ENCODE peak calls at places on chromosomes 13 and 19, in four cellular contexts. G, W, B and R are unnamed samples.

GRCh38 chr13:67574320-67575233 is 344.4 kb upstream of the PCDH9 start:
- DNase-seq in G (no peak), B (no peak), W (no peak), R (no peak)

GRCh38 chr13:40666058-40666904 is at the start of gene FOXO1:
- DNase-seq in W (peak), B (peak), G (peak), R (peak)

GRCh38 chr19:19745496-19746285 is 12.8 kb upstream of the ZNF14 start:
- DNase-seq in B (no peak), G (no peak), W (no peak), R (no peak)

GRCh38 chr19:13644648-13645047 is 119.7 kb upstream of the MRI1 start:
- DNase-seq in G (no peak), B (no peak), W (no peak), R (no peak)

GRCh38 chr19:16912780-16913179 is 24.0 kb downstream of the F2RL3 start:
- DNase-seq in W (no peak), B (no peak), G (no peak), R (no peak)

GRCh38 chr13:100403675-100404074 is 184.9 kb downstream of the GGACT start:
- DNase-seq in B (no peak), W (no peak), G (no peak), R (no peak)

GRCh38 chr13:102770435-102770834 is 3.2 kb downstream of the TEX30 start:
- DNase-seq in W (no peak), B (no peak), G (no peak), R (no peak)

GRCh38 chr13:93220073-93220472 is 6.5 kb upstream of the GPC6 start:
- DNase-seq in B (no peak), W (no peak), G (no peak), R (no peak)

GRCh38 chr19:7751157-7751783 is 3.9 kb upstream of the CD209 start:
- DNase-seq in W (no peak), B (peak), G (no peak), R (no peak)

GRCh38 chr13:101258071-101258470 is 158.2 kb downstream of the NALCN start:
- DNase-seq in B (no peak), G (peak), W (no peak), R (no peak)

GRCh38 chr13:113064534-113065405 is 40.8 kb upstream of the F7 start:
- DNase-seq in W (no peak), B (no peak), G (no peak), R (no peak)

GRCh38 chr19:2812414-2813234 is 7.0 kb upstream of the ZNF554 start:
- DNase-seq in B (no peak), G (no peak), W (no peak), R (no peak)

GRCh38 chr13:109939105-109939504 is 152.7 kb upstream of the IRS2 start:
- DNase-seq in G (no peak), W (no peak), B (no peak), R (no peak)